ENCODE peak calls at places on chromosomes 12 and 14, in ten cellular contexts. U is left ventricle myocardium inferior; P is gastrocnemius medialis; S is GM13976; X is B cell; R is lower lobe of right lung; Q is transverse colon; W is ovary; K is pancreas; O is activated CD8-positive, alpha-beta T cell treated with anti-CD3 and anti-CD28 coated beads for 36 hours. I is an unnamed sample.

GRCh38 chr14:61526405-61527312 is 168.7 kb upstream of the HIF1A start:
- DNase-seq in U (peak; percentile 59), P (peak; percentile 60), S (no peak), X (no peak), R (peak; percentile 57), Q (no peak), W (peak; percentile 48), K (peak; percentile 88), O (peak; percentile 49), I (no peak)

GRCh38 chr14:38022775-38023174 is 184.9 kb upstream of the SSTR1 start:
- DNase-seq in U (no peak), P (no peak), S (no peak), X (no peak), R (no peak), Q (no peak), W (no peak), K (no peak), O (no peak), I (no peak)

GRCh38 chr14:63654346-63654745 is 12.7 kb upstream of the WDR89 start:
- DNase-seq in U (no peak), P (no peak), S (no peak), X (no peak), R (no peak), Q (no peak), W (no peak), K (no peak), O (no peak), I (no peak)

GRCh38 chr12:28172434-28173030 is 17.7 kb upstream of the CCDC91 start:
- DNase-seq in U (no peak), P (no peak), S (no peak), X (no peak), R (no peak), Q (peak; percentile 25), W (no peak), K (no peak), O (peak; percentile 6), I (no peak)

GRCh38 chr14:77302926-77303325 is 17.8 kb downstream of the POMT2 start:
- DNase-seq in U (no peak), P (no peak), S (peak; percentile 36), X (no peak), R (no peak), Q (no peak), W (no peak), K (no peak), O (peak; percentile 65), I (peak; percentile 32)

GRCh38 chr12:121811434-121812319 is 7.9 kb downstream of the SETD1B start:
- DNase-seq in U (peak; percentile 74), P (peak; percentile 71), S (peak; percentile 94), X (peak; percentile 95), R (peak; percentile 83), Q (peak; percentile 77), W (peak; percentile 87), K (peak; percentile 81), O (peak; percentile 67), I (peak; percentile 91)

GRCh38 chr12:112908548-112908947 is 1.8 kb downstream of the OAS1 start:
- DNase-seq in U (no peak), P (no peak), S (no peak), X (no peak), R (no peak), Q (no peak), W (no peak), K (no peak), O (no peak), I (no peak)

GRCh38 chr12:74537126-74537706 is 419 bp upstream of the ATXN7L3B start:
- DNase-seq in U (no peak), P (no peak), S (peak; percentile 73), X (peak; percentile 38), R (no peak), Q (no peak), W (no peak), K (no peak), O (no peak), I (peak; percentile 67)

GRCh38 chr14:62604524-62604923 is 440.7 kb downstream of the KCNH5 start:
- DNase-seq in U (no peak), P (no peak), S (no peak), X (no peak), R (no peak), Q (no peak), W (no peak), K (no peak), O (no peak), I (no peak)

GRCh38 chr14:90361865-90362557 is 30.3 kb upstream of the NRDE2 start:
- DNase-seq in U (no peak), P (no peak), S (no peak), X (no peak), R (no peak), Q (no peak), W (no peak), K (no peak), O (no peak), I (no peak)

GRCh38 chr12:7142057-7142644 is 12.0 kb downstream of the CLSTN3 start:
- DNase-seq in U (no peak), P (no peak), S (peak; percentile 62), X (peak; percentile 54), R (peak; percentile 66), Q (peak; percentile 48), W (peak; percentile 52), K (no peak), O (peak; percentile 71), I (peak; percentile 50)

GRCh38 chr14:72790887-72791566 is 102.9 kb downstream of the DPF3 start:
- DNase-seq in U (peak; percentile 59), P (peak; percentile 92), S (no peak), X (no peak), R (no peak), Q (no peak), W (no peak), K (no peak), O (no peak), I (no peak)

GRCh38 chr14:22387776-22388241 is 201.2 kb downstream of the DAD1 start:
- DNase-seq in U (no peak), P (no peak), S (no peak), X (no peak), R (no peak), Q (no peak), W (peak; percentile 35), K (peak; percentile 18), O (no peak), I (no peak)

GRCh38 chr12:9795945-9796344 is 31.3 kb upstream of the KLRF1 start:
- DNase-seq in U (no peak), P (no peak), S (no peak), X (no peak), R (no peak), Q (no peak), W (no peak), K (no peak), O (no peak), I (no peak)

GRCh38 chr14:68576496-68577244 is 216.2 kb downstream of the ZFP36L1 start:
- DNase-seq in U (no peak), P (no peak), S (no peak), X (no peak), R (no peak), Q (no peak), W (no peak), K (no peak), O (no peak), I (no peak)

GRCh38 chr14:104150201-104151027 is 12.0 kb downstream of the KIF26A start:
- DNase-seq in U (no peak), P (no peak), S (no peak), X (no peak), R (no peak), Q (no peak), W (peak; percentile 66), K (peak; percentile 67), O (no peak), I (no peak)
- TF ChIP-seq CTCF in U (no peak), P (no peak), S (no peak), X (peak; percentile 30), R (no peak), Q (no peak), W (no peak), K (no peak), O (peak; percentile 27), I (peak; percentile 3)

GRCh38 chr14:42004321-42004720 is 397.6 kb downstream of the LRFN5 start:
- DNase-seq in U (no peak), P (no peak), S (no peak), X (no peak), R (no peak), Q (no peak), W (no peak), K (no peak), O (no peak), I (no peak)

GRCh38 chr14:42000450-42000849 is 393.8 kb downstream of the LRFN5 start:
- DNase-seq in U (no peak), P (no peak), S (no peak), X (no peak), R (no peak), Q (no peak), W (no peak), K (no peak), O (no peak), I (no peak)

GRCh38 chr14:42002139-42002538 is 395.5 kb downstream of the LRFN5 start:
- DNase-seq in U (no peak), P (no peak), S (no peak), X (no peak), R (no peak), Q (no peak), W (no peak), K (no peak), O (no peak), I (no peak)

DNA sequence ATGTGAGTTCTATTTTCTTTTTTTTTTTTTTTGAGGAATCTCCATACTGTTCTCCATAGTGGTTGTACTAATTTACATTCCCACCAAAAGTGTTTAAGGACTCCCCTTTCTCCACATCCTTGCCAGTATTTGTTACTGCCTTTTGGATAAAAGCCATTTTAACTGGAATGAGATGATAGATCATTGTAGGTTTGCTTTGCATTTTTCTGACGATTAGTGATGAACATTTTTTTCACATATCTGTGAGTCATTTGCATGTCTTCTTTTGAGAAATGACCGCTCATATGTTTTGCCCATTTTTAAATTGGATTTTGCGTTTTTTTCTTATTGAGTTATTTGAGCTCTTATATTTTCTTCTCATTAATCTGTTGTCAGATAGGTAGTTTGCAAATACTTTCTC is 394.8 kb downstream of the LRFN5 start:
- DNase-seq in U (no peak), P (no peak), S (no peak), X (no peak), R (no peak), Q (no peak), W (no peak), K (no peak), O (no peak), I (no peak)
- TF ChIP-seq CTCF in U (no peak), P (no peak), S (no peak), X (no peak), R (no peak), Q (no peak), W (no peak), K (no peak), O (no peak), I (no peak)

GRCh38 chr12:126930234-126930633 is 1336.7 kb upstream of the TMEM132C start:
- DNase-seq in U (no peak), P (no peak), S (no peak), X (no peak), R (no peak), Q (no peak), W (no peak), K (no peak), O (no peak), I (no peak)

GRCh38 chr12:126926023-126926600 is 1340.9 kb upstream of the TMEM132C start:
- DNase-seq in U (no peak), P (no peak), S (no peak), X (no peak), R (no peak), Q (no peak), W (no peak), K (no peak), O (no peak), I (no peak)
- TF ChIP-seq CTCF in U (no peak), P (no peak), S (no peak), X (no peak), R (no peak), Q (no peak), W (no peak), K (no peak), O (no peak), I (peak; percentile 7)

GRCh38 chr12:122867701-122868461 is 28.0 kb downstream of the VPS37B start:
- DNase-seq in U (peak; percentile 81), P (no peak), S (no peak), X (peak; percentile 35), R (peak; percentile 52), Q (peak; percentile 69), W (peak; percentile 72), K (peak; percentile 92), O (no peak), I (no peak)
- TF ChIP-seq CTCF in U (peak; percentile 67), P (peak; percentile 26), S (no peak), X (no peak), R (peak; percentile 37), Q (peak; percentile 18), W (no peak), K (peak; percentile 17), O (no peak), I (peak; percentile 33)